ENCODE peak calls at places on chromosome 7, in six cellular contexts. P is spleen, L is mammary epithelial cell, O is H1, C is fibroblast of mammary gland, N is Panc1. J is an unnamed sample.
A peak's percentile ranks its signal among the peaks of the same experiment; 100 is the strongest.

GRCh38 chr7:36840930-36841329 is 116.6 kb upstream of the AOAH start:
- DNase-seq in P (no peak), L (no peak), O (no peak), C (no peak), N (no peak), J (no peak)

GRCh38 chr7:30168800-30169584 is 34.2 kb downstream of the MTURN start:
- DNase-seq in P (no peak), L (peak; percentile 98), O (no peak), C (peak; percentile 97), N (no peak), J (peak; percentile 82)

GRCh38 chr7:50273870-50274269 is 30.6 kb upstream of the IKZF1 start:
- DNase-seq in P (no peak), L (no peak), O (no peak), C (no peak), N (no peak), J (no peak)

GRCh38 chr7:149873074-149873967 is 448 bp upstream of the ATP6V0E2 start:
- DNase-seq in P (peak; percentile 98), L (peak; percentile 89), O (peak; percentile 93), C (peak; percentile 85), N (peak; percentile 45), J (peak; percentile 91)

GRCh38 chr7:916291-916941 is 38.1 kb downstream of the ADAP1 start:
- DNase-seq in P (peak; percentile 64), L (no peak), O (no peak), C (no peak), N (no peak), J (no peak)

GRCh38 chr7:44195901-44196300 is 4.9 kb upstream of the YKT6 start:
- DNase-seq in P (no peak), L (no peak), O (no peak), C (peak; percentile 33), N (no peak), J (no peak)

GRCh38 chr7:102891693-102892261 is 21.0 kb upstream of the LRRC17 start:
- DNase-seq in P (no peak), L (peak; percentile 69), O (no peak), C (peak; percentile 94), N (no peak), J (peak; percentile 94)

GRCh38 chr7:18495412-18496335 is at the start of gene HDAC9:
- DNase-seq in P (peak; percentile 75), L (peak; percentile 51), O (peak; percentile 57), C (peak; percentile 50), N (no peak), J (peak; percentile 68)

GRCh38 chr7:132865766-132866531 is 215.9 kb downstream of the CHCHD3 start:
- DNase-seq in P (no peak), L (no peak), O (no peak), C (peak; percentile 72), N (no peak), J (peak; percentile 23)

GRCh38 chr7:7971308-7972040 is 2.9 kb downstream of the GLCCI1 start:
- DNase-seq in P (no peak), L (no peak), O (no peak), C (no peak), N (no peak), J (no peak)

GRCh38 chr7:75704928-75705327 is 33.8 kb downstream of the HIP1 start:
- DNase-seq in P (no peak), L (no peak), O (no peak), C (no peak), N (no peak), J (no peak)

GRCh38 chr7:156816943-156817572 is 75.9 kb downstream of the LMBR1 start:
- DNase-seq in P (no peak), L (no peak), O (no peak), C (peak; percentile 39), N (no peak), J (peak; percentile 30)

GRCh38 chr7:76206633-76207032 is 4.9 kb downstream of the SRRM3 start:
- DNase-seq in P (no peak), L (no peak), O (no peak), C (peak; percentile 28), N (no peak), J (no peak)

GRCh38 chr7:130922206-130923112 is 188.5 kb upstream of the KLF14 start:
- DNase-seq in P (no peak), L (no peak), O (peak; percentile 35), C (no peak), N (no peak), J (no peak)

GRCh38 chr7:47940482-47941001 is 7.7 kb downstream of the PKD1L1 start:
- DNase-seq in P (peak; percentile 83), L (no peak), O (no peak), C (peak; percentile 51), N (no peak), J (peak; percentile 37)

GRCh38 chr7:20269726-20270125 is 52.5 kb upstream of the MACC1 start:
- DNase-seq in P (no peak), L (peak; percentile 34), O (no peak), C (peak; percentile 22), N (no peak), J (peak; percentile 68)

GRCh38 chr7:98051118-98051744 is 55.4 kb upstream of the LMTK2 start:
- DNase-seq in P (no peak), L (no peak), O (peak; percentile 97), C (no peak), N (no peak), J (no peak)

GRCh38 chr7:82194011-82194410 is 249.6 kb downstream of the CACNA2D1 start:
- DNase-seq in P (no peak), L (peak; percentile 73), O (no peak), C (peak; percentile 74), N (no peak), J (peak; percentile 25)

GRCh38 chr7:29471444-29472138 is 92.0 kb upstream of the PRR15 start:
- DNase-seq in P (no peak), L (no peak), O (no peak), C (no peak), N (no peak), J (no peak)

GRCh38 chr7:135942614-135943013 is 34.5 kb downstream of the MTPN start:
- DNase-seq in P (no peak), L (no peak), O (no peak), C (no peak), N (no peak), J (no peak)

GRCh38 chr7:43700646-43701501 is 28.4 kb downstream of the COA1 start:
- DNase-seq in P (no peak), L (no peak), O (no peak), C (no peak), N (no peak), J (peak; percentile 15)

GRCh38 chr7:78055160-78055559 is 256.6 kb downstream of the PHTF2 start:
- DNase-seq in P (no peak), L (no peak), O (no peak), C (no peak), N (no peak), J (no peak)

GRCh38 chr7:116863168-116863670 is 832 bp downstream of the CAPZA2 start:
- DNase-seq in P (peak; percentile 83), L (peak; percentile 30), O (peak; percentile 51), C (peak; percentile 22), N (no peak), J (peak; percentile 46)

GRCh38 chr7:141057788-141058187 is 16.1 kb upstream of the TMEM178B start:
- DNase-seq in P (no peak), L (no peak), O (no peak), C (no peak), N (no peak), J (no peak)

GRCh38 chr7:39085590-39086049 is 107.9 kb downstream of the POU6F2 start:
- DNase-seq in P (no peak), L (peak; percentile 1), O (no peak), C (peak; percentile 1), N (no peak), J (peak; percentile 8)
- H3K4me3 ChIP-seq in P (no peak overlapping the region), L (no peak overlapping the region), O (peak overlapping the region; percentile 0), C (no peak overlapping the region), N (no peak overlapping the region), J (peak overlapping the region; percentile 6)

DNA sequence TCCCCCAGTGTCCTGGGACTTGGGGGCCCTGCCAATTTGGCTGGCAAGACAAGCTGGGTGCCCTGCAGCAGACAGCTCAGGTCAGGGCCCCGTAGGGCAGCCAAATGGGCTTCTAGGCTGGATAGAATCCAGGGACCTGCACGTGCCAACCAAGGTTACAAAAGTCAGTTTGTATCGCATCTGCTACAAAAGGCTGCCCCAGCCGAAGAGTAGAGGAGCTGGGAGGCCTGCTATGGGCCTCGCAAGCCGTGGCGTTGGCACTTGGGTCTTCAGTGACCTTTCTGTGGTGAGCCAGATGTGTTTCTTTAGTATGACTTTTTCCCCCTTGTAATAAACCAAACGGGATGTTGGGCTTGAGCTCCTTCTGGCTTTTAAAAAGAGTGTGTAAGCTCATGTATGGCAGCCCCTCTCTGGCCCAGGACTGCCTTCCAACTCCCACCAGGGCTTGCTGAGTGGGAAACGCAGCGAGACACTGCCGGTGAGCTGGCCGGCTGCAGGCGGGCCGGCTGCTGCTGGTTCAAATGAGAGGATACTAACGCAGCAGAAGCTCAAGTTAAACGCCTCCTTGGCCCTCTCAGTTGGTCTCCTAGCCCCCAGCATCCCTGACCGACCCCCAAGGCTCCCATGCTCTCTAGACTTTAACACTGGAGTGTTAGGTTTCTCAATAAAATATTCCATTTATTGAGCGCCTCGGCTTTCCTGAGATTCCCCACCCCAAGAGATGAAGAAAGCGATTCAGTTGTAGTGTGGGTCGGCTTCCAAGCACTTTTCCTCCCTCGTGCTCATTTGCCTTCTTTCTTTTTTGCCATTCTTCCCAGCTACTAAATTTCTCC is 3.1 kb upstream of the HOXA10 start:
- DNase-seq in P (peak; percentile 57), L (no peak), O (peak; percentile 44), C (no peak), N (no peak), J (no peak)
- H3K4me3 ChIP-seq in P (no peak overlapping the region), L (no peak overlapping the region), O (no peak overlapping the region), C (no peak overlapping the region), N (no peak overlapping the region), J (no peak overlapping the region)

DNA sequence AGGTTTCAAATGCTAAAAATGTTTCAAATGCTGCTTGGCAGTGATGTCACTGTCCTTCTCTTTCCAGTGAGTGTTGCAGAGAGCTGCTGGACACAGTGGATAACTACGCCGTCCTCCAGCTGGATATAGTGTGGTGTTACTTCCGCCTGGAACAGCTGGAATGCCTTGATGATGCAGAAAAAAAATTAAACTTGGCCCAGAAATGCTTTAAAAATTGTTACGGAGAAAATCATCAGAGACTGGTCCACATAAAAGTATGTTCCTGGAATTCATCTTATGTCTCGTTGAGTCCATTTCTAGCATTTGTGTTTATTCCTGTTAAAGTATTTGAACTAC is 25.2 kb downstream of the NUB1 start:
- DNase-seq in P (no peak), L (no peak), O (peak; percentile 11), C (peak; percentile 51), N (no peak), J (peak; percentile 39)
- H3K4me3 ChIP-seq in P (no peak overlapping the region), L (no peak overlapping the region), O (no peak overlapping the region), C (no peak overlapping the region), N (no peak overlapping the region), J (no peak overlapping the region)

GRCh38 chr7:111438369-111439289 is 123.7 kb downstream of the IMMP2L start:
- DNase-seq in P (no peak), L (peak; percentile 21), O (no peak), C (peak; percentile 69), N (no peak), J (peak; percentile 74)
- H3K4me3 ChIP-seq in P (no peak overlapping the region), L (no peak overlapping the region), O (no peak overlapping the region), C (no peak overlapping the region), N (no peak overlapping the region), J (no peak overlapping the region)

DNA sequence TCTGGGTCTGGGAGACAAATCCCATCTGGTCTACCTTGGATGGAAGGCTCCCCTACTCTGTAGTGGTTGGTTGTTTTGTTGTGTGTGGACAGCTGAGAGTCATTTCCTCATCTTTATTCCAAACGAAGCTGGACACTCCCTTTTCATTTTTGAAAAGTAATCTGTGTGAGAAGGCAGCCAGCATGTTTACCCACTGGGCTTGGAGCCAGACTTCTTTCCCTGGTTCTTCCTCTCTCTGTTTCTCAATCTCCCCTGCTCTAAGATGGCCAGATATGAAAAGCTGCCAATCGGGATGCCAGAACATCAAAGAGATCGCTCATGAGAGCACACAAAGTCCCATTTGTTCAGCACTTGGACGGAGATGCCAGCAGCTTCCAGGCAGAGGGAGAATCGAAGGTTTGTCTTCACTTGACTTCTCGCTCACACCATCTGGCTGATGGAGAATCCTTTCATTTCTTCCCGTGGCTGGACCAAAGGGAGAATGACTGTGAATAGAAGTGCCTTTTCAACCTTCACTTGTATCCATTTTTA is 108.2 kb upstream of the AGR3 start:
- DNase-seq in P (no peak), L (peak; percentile 94), O (no peak), C (peak; percentile 90), N (peak; percentile 69), J (peak; percentile 85)
- H3K4me3 ChIP-seq in P (no peak overlapping the region), L (peak overlapping the region; percentile 56), O (no peak overlapping the region), C (peak overlapping the region; percentile 1), N (peak overlapping the region; percentile 62), J (peak overlapping the region; percentile 29)